ENCODE peak calls at places on chromosomes 6 and 20, in nine cellular contexts. E, L, X, A, O, Q, S, B and P are unnamed samples.

GRCh38 chr20:53757472-53757913 is 163.9 kb upstream of the ZNF217 start:
- DNase-seq in E (peak), L (no peak), X (no peak), A (no peak), O (no peak), Q (no peak), S (no peak), B (no peak), P (peak)

GRCh38 chr20:34047010-34047687 is 53.4 kb downstream of the RALY start:
- DNase-seq in E (no peak), L (no peak), X (no peak), A (no peak), O (no peak), Q (no peak), S (no peak), B (no peak), P (no peak)

GRCh38 chr20:19830351-19830750 is 72.3 kb downstream of the RIN2 start:
- DNase-seq in E (no peak), L (no peak), X (no peak), A (peak), O (no peak), Q (no peak), S (no peak), B (no peak), P (no peak)

GRCh38 chr6:111711476-111711875 is 105.8 kb upstream of the TRAF3IP2 start:
- DNase-seq in E (peak), L (no peak), X (no peak), A (peak), O (no peak), Q (no peak), S (peak), B (no peak), P (peak)

GRCh38 chr6:132401120-132401940 is at the start of gene MOXD1:
- DNase-seq in E (peak), L (no peak), X (peak), A (peak), O (no peak), Q (peak), S (no peak), B (no peak), P (peak)

GRCh38 chr6:42368156-42368555 is 83.6 kb downstream of the TRERF1 start:
- DNase-seq in E (no peak), L (peak), X (no peak), A (no peak), O (peak), Q (no peak), S (no peak), B (no peak), P (no peak)

GRCh38 chr6:120785459-120786086 is 548.7 kb downstream of the TBC1D32 start:
- DNase-seq in E (no peak), L (no peak), X (no peak), A (no peak), O (no peak), Q (no peak), S (no peak), B (no peak), P (no peak)

GRCh38 chr6:169702640-169703246 is 817 bp downstream of the C6orf120 start:
- DNase-seq in E (peak), L (peak), X (no peak), A (no peak), O (no peak), Q (peak), S (no peak), B (no peak), P (peak)

GRCh38 chr6:70538364-70538763 is 28.4 kb upstream of the SDHAF4 start:
- DNase-seq in E (no peak), L (no peak), X (no peak), A (no peak), O (no peak), Q (no peak), S (no peak), B (no peak), P (no peak)

GRCh38 chr20:32597714-32598113 is 12.6 kb upstream of the NOL4L start:
- DNase-seq in E (no peak), L (no peak), X (no peak), A (no peak), O (no peak), Q (no peak), S (no peak), B (no peak), P (no peak)

GRCh38 chr20:17679786-17680127 is 2.3 kb downstream of the RRBP1 start:
- DNase-seq in E (no peak), L (no peak), X (peak), A (no peak), O (no peak), Q (no peak), S (no peak), B (no peak), P (peak)

GRCh38 chr6:157982580-157983438 is 1.1 kb downstream of the SYNJ2 start:
- DNase-seq in E (no peak), L (no peak), X (peak), A (peak), O (no peak), Q (no peak), S (no peak), B (peak), P (peak)

GRCh38 chr20:50191566-50192363 is 1.1 kb downstream of the CEBPB start:
- DNase-seq in E (peak), L (peak), X (no peak), A (peak), O (no peak), Q (no peak), S (peak), B (no peak), P (peak)